ENCODE peak calls at places on chromosomes 6 and 20, in eight cellular contexts. B, P, L, K, G, H, Y and D are unnamed samples.

GRCh38 chr6:108742041-108742440 is 106.2 kb upstream of the ARMC2 start:
- DNase-seq in B (no peak), P (no peak), L (no peak), K (peak), G (no peak), H (no peak), Y (no peak), D (no peak)

GRCh38 chr20:19735446-19735845 is 22.6 kb upstream of the RIN2 start:
- DNase-seq in B (no peak), P (peak), L (no peak), K (peak), G (no peak), H (peak), Y (no peak), D (no peak)

GRCh38 chr6:10957414-10957886 is 70.6 kb downstream of the SYCP2L start:
- DNase-seq in B (no peak), P (no peak), L (no peak), K (no peak), G (no peak), H (no peak), Y (no peak), D (no peak)

GRCh38 chr6:128882991-128883571 is at the start of gene LAMA2:
- DNase-seq in B (no peak), P (peak), L (no peak), K (no peak), G (no peak), H (peak), Y (peak), D (no peak)

GRCh38 chr20:45343445-45343866 is 4.8 kb downstream of the SDC4 start:
- DNase-seq in B (no peak), P (no peak), L (no peak), K (no peak), G (no peak), H (peak), Y (no peak), D (no peak)

GRCh38 chr20:35151739-35152138 is 4.6 kb upstream of the EDEM2 start:
- DNase-seq in B (no peak), P (no peak), L (no peak), K (no peak), G (no peak), H (no peak), Y (no peak), D (no peak)

GRCh38 chr6:18823782-18824386 is 436.7 kb downstream of the RNF144B start:
- DNase-seq in B (no peak), P (peak), L (no peak), K (peak), G (no peak), H (no peak), Y (peak), D (no peak)

GRCh38 chr6:154187714-154188113 is 148.7 kb downstream of the OPRM1 start:
- DNase-seq in B (no peak), P (no peak), L (no peak), K (no peak), G (no peak), H (no peak), Y (no peak), D (no peak)

GRCh38 chr6:26175428-26176181 is 88.4 kb downstream of the HFE start:
- DNase-seq in B (no peak), P (peak), L (no peak), K (peak), G (no peak), H (no peak), Y (peak), D (peak)

GRCh38 chr6:11279213-11279780 is 46.8 kb upstream of the NEDD9 start:
- DNase-seq in B (no peak), P (no peak), L (no peak), K (no peak), G (no peak), H (no peak), Y (no peak), D (no peak)